ENCODE peak calls at places on chromosomes 4 and X, in eight cellular contexts. W is breast epithelium, V is stomach, T is transverse colon, G is upper lobe of left lung, A is gastrocnemius medialis, Z is ovary, L is uterus. N is an unnamed sample.

GRCh38 chr4:77465271-77465670 is 140.3 kb upstream of the CXCL13 start:
- DNase-seq in L (no peak), V (peak), G (no peak), W (no peak), A (no peak), Z (no peak), T (peak), N (no peak)

GRCh38 chr4:157012781-157013180 is 41.2 kb upstream of the PDGFC start:
- DNase-seq in T (no peak), L (no peak), W (no peak), Z (no peak), G (no peak), A (no peak), V (no peak), N (no peak)

GRCh38 chr4:130722370-130722769 is 1626.4 kb downstream of the C4orf33 start:
- DNase-seq in G (no peak), T (no peak), A (no peak), L (no peak), V (no peak), Z (no peak), W (no peak), N (no peak)

GRCh38 chrX:19462879-19463278 is 52.4 kb downstream of the MAP3K15 start:
- DNase-seq in W (no peak), L (no peak), V (no peak), G (no peak), T (no peak), A (no peak), Z (no peak), N (no peak)

GRCh38 chr4:23889814-23890269 is at the start of gene PPARGC1A:
- DNase-seq in T (peak), G (peak), Z (peak), L (peak), V (peak), A (peak), W (peak), N (no peak)

GRCh38 chrX:16869393-16870094 is 618 bp downstream of the RBBP7 start:
- DNase-seq in G (peak), Z (no peak), W (no peak), A (peak), T (peak), V (peak), L (peak), N (peak)

GRCh38 chrX:153726286-153727107 is 1.8 kb downstream of the ABCD1 start:
- DNase-seq in L (peak), Z (peak), A (peak), V (peak), W (no peak), G (peak), T (peak), N (peak)

GRCh38 chr4:141079393-141079930 is 53.8 kb downstream of the RNF150 start:
- DNase-seq in Z (no peak), V (no peak), G (no peak), T (no peak), A (no peak), L (no peak), W (no peak), N (no peak)

GRCh38 chrX:45142185-45142584 is 58.5 kb downstream of the DIPK2B start:
- DNase-seq in A (no peak), V (no peak), Z (no peak), L (no peak), W (no peak), G (no peak), T (no peak), N (no peak)

GRCh38 chr4:1012031-1012739 is 759 bp downstream of the FGFRL1 start:
- DNase-seq in W (peak), V (peak), G (peak), L (peak), T (peak), Z (peak), A (no peak), N (peak)

GRCh38 chr4:120709986-120710385 is 212.5 kb downstream of the PRDM5 start:
- DNase-seq in W (no peak), T (no peak), V (no peak), Z (no peak), A (no peak), L (no peak), G (no peak), N (no peak)

GRCh38 chrX:40099046-40099968 is 1.5 kb upstream of the BCOR start:
- DNase-seq in T (peak), G (peak), A (peak), L (peak), Z (no peak), W (no peak), V (no peak), N (peak)

GRCh38 chrX:46637937-46638336 is 64.4 kb downstream of the CHST7 start:
- DNase-seq in A (no peak), V (no peak), Z (no peak), L (no peak), G (no peak), T (no peak), W (no peak), N (no peak)

GRCh38 chrX:1521459-1521956 is 15.5 kb downstream of the P2RY8 start:
- DNase-seq in G (no peak), W (no peak), T (peak), A (no peak), V (no peak), Z (no peak), L (no peak), N (no peak)

GRCh38 chr4:111074523-111075114 is 451.7 kb upstream of the PITX2 start:
- DNase-seq in G (no peak), A (no peak), V (no peak), T (no peak), L (no peak), Z (no peak), W (no peak), N (no peak)

GRCh38 chr4:56979674-56980073 is 978 bp downstream of the POLR2B start:
- DNase-seq in V (no peak), Z (no peak), G (no peak), T (peak), W (no peak), A (no peak), L (no peak), N (no peak)

GRCh38 chr4:141569141-141569540 is 67.2 kb upstream of the IL15 start:
- DNase-seq in L (no peak), T (no peak), Z (no peak), W (no peak), V (no peak), A (no peak), G (no peak), N (no peak)

GRCh38 chr4:56307423-56307822 is 79.9 kb downstream of the AASDH start:
- DNase-seq in L (no peak), A (no peak), W (no peak), G (no peak), Z (no peak), T (no peak), V (no peak), N (no peak)

GRCh38 chr4:141102367-141102766 is 30.9 kb downstream of the RNF150 start:
- DNase-seq in T (no peak), W (no peak), A (no peak), L (no peak), Z (no peak), V (no peak), G (no peak), N (no peak)

GRCh38 chr4:183493246-183493645 is 11.6 kb upstream of the ING2 start:
- DNase-seq in V (no peak), G (no peak), A (no peak), T (no peak), W (no peak), L (no peak), Z (no peak), N (no peak)

GRCh38 chr4:173318648-173319211 is 15.4 kb downstream of the HMGB2 start:
- DNase-seq in T (no peak), L (no peak), A (no peak), G (no peak), V (no peak), W (no peak), Z (no peak), N (no peak)

GRCh38 chr4:52071786-52072552 is 20.9 kb downstream of the SPATA18 start:
- DNase-seq in L (no peak), V (no peak), Z (no peak), G (no peak), T (no peak), W (no peak), A (no peak), N (no peak)

GRCh38 chr4:173556398-173557131 is 26.5 kb upstream of the HAND2 start:
- DNase-seq in Z (no peak), A (no peak), V (no peak), L (no peak), W (no peak), G (no peak), T (no peak), N (no peak)

GRCh38 chr4:76211769-76212168 is 1.9 kb downstream of the SCARB2 start:
- DNase-seq in G (no peak), T (no peak), A (no peak), V (no peak), W (no peak), L (no peak), Z (no peak), N (no peak)

GRCh38 chrX:11137543-11138139 is 26.5 kb downstream of the HCCS start:
- DNase-seq in V (no peak), G (no peak), W (no peak), L (no peak), A (no peak), Z (no peak), T (no peak), N (no peak)

GRCh38 chr4:112646632-112647537 is 9.9 kb downstream of the LARP7 start:
- DNase-seq in L (no peak), W (no peak), A (no peak), G (no peak), Z (no peak), V (no peak), T (no peak), N (no peak)

GRCh38 chr4:156293657-156294297 is 340.1 kb upstream of the CTSO start:
- DNase-seq in V (no peak), T (no peak), A (no peak), G (no peak), L (no peak), Z (no peak), W (no peak), N (no peak)

GRCh38 chrX:82196866-82197265 is 995.0 kb downstream of the SH3BGRL start:
- DNase-seq in W (no peak), G (no peak), T (no peak), V (no peak), A (no peak), L (no peak), Z (no peak), N (no peak)
- TF ChIP-seq CTCF in W (no peak), G (no peak), T (no peak), V (no peak), A (no peak), L (no peak), Z (no peak), N (no peak)

DNA sequence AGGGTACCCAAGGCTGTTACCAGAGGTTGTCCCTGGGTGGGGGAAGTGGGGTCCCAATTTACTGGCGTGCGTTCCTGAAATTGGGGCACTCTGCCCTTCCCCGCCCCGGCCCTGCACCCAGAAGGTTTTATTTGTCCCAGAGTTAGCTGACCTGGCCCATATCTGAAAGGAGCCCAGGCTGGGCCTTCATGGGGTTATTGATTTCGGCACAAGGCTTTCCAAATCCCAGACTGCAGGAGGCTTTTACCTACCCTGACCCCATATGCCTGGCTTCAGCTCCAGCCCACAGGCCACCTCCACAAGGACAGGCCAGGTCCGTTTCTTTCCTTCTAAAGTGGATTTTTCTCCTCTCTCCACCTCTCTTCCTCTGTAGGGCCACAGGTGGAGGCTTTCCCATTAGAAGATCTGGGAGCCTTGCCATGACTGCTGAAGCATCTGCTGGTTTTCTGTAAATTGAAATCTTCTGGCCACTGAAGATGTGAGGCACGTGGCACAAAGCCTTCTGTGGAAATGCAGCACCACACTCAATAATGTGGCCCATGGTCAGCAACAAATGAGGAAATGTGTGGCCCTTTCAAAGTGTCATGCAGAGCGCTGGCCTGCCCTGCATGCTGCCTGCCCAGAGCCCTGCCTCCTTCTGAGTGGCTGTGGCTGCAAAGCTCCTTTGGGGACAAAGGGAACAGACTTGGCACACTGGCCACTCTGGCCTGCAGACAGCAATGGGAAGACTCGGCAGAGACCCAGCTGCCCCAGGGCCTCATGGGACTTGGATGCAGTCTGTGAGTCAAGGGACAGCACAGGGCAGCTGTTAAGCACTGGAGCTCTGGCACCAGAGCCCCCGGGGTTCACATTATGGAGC is 43.1 kb upstream of the MTM1 start:
- DNase-seq in W (peak), Z (no peak), V (peak), L (no peak), A (peak), G (no peak), T (no peak), N (peak)
- TF ChIP-seq POLR2A in W (no peak), Z (no peak), V (no peak), L (no peak), A (no peak), G (no peak), T (no peak), N (no peak)

GRCh38 chr4:119570401-119570800 is 58.2 kb downstream of the PDE5A start:
- DNase-seq in G (no peak), W (no peak), T (no peak), L (no peak), V (no peak), Z (no peak), A (no peak), N (no peak)
- H3K27ac ChIP-seq in G (peak), W (no peak), T (peak), L (no peak), V (peak), Z (no peak), A (no peak), N (no peak)

GRCh38 chrX:119986203-119986602 is 42.7 kb upstream of the NKAP start:
- DNase-seq in Z (no peak), G (no peak), A (no peak), L (no peak), V (no peak), T (no peak), W (no peak), N (no peak)

GRCh38 chrX:119982145-119982544 is 38.6 kb upstream of the NKAP start:
- DNase-seq in T (no peak), Z (no peak), G (no peak), A (no peak), W (no peak), V (no peak), L (no peak), N (no peak)

GRCh38 chrX:119984652-119985051 is 41.1 kb upstream of the NKAP start:
- DNase-seq in G (no peak), Z (no peak), T (no peak), L (no peak), V (no peak), W (no peak), A (no peak), N (no peak)

GRCh38 chrX:119983494-119983893 is 39.9 kb upstream of the NKAP start:
- DNase-seq in G (no peak), T (no peak), V (no peak), L (no peak), A (no peak), Z (no peak), W (no peak), N (no peak)

GRCh38 chrX:119981286-119982070 is 37.9 kb upstream of the NKAP start:
- DNase-seq in A (no peak), V (no peak), G (no peak), L (no peak), Z (no peak), T (no peak), W (no peak), N (no peak)
- TF ChIP-seq CTCF in A (no peak), V (no peak), G (no peak), L (no peak), Z (no peak), T (no peak), W (no peak), N (peak)

DNA sequence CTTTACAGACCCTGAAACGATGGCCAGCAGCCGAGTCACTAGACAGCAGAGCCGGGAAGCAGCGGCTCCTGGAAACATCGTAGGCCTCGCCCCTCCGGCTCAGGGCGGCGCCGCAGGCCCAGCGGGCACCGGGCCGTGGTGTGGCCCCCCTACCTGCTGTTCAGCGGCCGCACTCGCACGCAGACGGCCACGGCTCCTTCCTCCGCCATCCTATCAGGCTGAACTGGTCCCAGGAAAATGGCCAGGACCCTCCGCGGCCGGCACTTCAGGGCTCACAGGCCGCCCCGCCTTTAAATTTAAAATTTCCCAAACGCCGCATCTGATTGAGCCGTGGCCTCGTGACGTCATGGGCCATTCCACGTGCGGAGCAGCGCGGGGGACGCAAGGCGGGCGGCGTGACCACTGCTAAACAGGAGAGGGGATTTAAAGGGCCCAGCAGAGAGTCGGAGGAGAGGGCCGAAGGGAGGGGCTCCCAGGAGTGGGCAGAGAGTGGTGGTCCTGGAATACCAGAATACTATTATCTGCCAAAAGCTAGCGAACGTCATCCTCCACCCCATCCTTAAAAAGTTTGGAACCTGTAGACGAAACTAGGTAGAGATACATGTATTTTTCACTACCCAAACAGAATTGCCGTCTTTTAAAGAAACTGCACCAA is at the start of gene CENPE:
- DNase-seq in V (peak), G (peak), W (peak), Z (peak), A (peak), L (peak), T (peak), N (peak)
- TF ChIP-seq POLR2A in V (no peak), G (peak), W (no peak), Z (no peak), A (no peak), L (peak), T (no peak), N (no peak)

N was measured in heart left ventricle.